ENCODE peak calls at places on chromosome 17, in five cellular contexts. S is body of pancreas, O is A673, K is fibroblast of lung, H is breast epithelium. I is an unnamed sample. For H3K9me3, the result is how much of the 10 kb centered on the place peaks cover.

GRCh38 chr17:43665387-43666101 is 3.8 kb upstream of the MEOX1 start:
- DNase-seq in S (no peak), O (no peak), K (no peak), H (no peak), I (no peak)

GRCh38 chr17:49512296-49513043 is 17.4 kb downstream of the NGFR start:
- DNase-seq in S (no peak), O (no peak), K (no peak), H (no peak), I (no peak)

GRCh38 chr17:15287533-15288267 is 22.6 kb upstream of the PMP22 start:
- DNase-seq in S (no peak), O (no peak), K (peak), H (no peak), I (no peak)

GRCh38 chr17:18381158-18381952 is 3.8 kb downstream of the EVPLL start:
- DNase-seq in S (no peak), O (no peak), K (no peak), H (no peak), I (no peak)

GRCh38 chr17:14297161-14297851 is 3.6 kb upstream of the HS3ST3B1 start:
- DNase-seq in S (peak), O (no peak), K (peak), H (no peak), I (no peak)

GRCh38 chr17:80025796-80026195 is 9.9 kb downstream of the TBC1D16 start:
- DNase-seq in S (no peak), O (no peak), K (no peak), H (no peak), I (no peak)

GRCh38 chr17:2090804-2091534 is 36.1 kb downstream of the HIC1 start:
- DNase-seq in S (no peak), O (peak), K (peak), H (no peak), I (peak)

GRCh38 chr17:56587298-56587697 is 6.2 kb upstream of the NOG start:
- DNase-seq in S (no peak), O (no peak), K (no peak), H (no peak), I (no peak)

DNA sequence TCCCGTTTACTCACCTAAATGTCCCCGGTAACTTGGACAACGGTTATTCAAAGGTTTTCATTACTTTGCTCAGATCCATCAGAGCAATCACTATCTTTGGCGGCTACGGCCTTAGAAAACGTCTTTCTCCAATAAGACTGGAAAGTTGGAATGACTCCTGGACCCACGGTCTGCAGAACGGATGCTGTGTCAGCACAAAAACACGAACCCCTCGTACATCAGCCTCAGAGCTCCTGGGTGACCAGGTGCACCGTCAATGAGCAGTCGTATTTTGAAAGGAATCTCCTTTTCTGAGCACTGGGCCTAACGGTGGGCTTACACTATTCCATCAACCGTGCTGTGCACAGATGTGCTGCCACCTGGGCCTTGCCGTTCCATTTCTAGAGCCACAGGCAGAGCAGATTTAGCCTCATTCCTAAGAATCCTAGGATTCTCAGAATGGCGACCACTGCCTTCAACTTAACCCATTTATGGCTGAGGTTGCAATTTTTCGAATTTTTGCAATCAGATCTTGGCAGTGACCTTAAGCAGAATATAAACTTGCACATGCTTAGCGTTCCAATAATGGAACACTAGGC is 110.8 kb upstream of the ZNF750 start:
- DNase-seq in S (peak), O (no peak), K (no peak), H (no peak), I (no peak)
- H3K9me3 ChIP-seq in S (under half), O (under half), K (under half), H (under half), I (under half)

GRCh38 chr17:38609280-38610031 is 3.7 kb upstream of the SRCIN1 start:
- DNase-seq in S (no peak), O (no peak), K (no peak), H (no peak), I (no peak)
- TF ChIP-seq CTCF in S (no peak), O (no peak), K (no peak), H (no peak), I (no peak)

GRCh38 chr17:45155483-45155882 is 6.2 kb upstream of the HEXIM2 start:
- DNase-seq in S (no peak), O (no peak), K (no peak), H (no peak), I (no peak)
- H3K27ac ChIP-seq in S (peak), O (no peak), K (no peak), H (peak), I (no peak)

GRCh38 chr17:16623282-16623681 is 30.4 kb downstream of the ZNF624 start:
- DNase-seq in S (no peak), O (no peak), K (no peak), H (no peak), I (no peak)
- H3K9me3 ChIP-seq in S (under half), O (half or more), K (under half), H (half or more), I (under half)

DNA sequence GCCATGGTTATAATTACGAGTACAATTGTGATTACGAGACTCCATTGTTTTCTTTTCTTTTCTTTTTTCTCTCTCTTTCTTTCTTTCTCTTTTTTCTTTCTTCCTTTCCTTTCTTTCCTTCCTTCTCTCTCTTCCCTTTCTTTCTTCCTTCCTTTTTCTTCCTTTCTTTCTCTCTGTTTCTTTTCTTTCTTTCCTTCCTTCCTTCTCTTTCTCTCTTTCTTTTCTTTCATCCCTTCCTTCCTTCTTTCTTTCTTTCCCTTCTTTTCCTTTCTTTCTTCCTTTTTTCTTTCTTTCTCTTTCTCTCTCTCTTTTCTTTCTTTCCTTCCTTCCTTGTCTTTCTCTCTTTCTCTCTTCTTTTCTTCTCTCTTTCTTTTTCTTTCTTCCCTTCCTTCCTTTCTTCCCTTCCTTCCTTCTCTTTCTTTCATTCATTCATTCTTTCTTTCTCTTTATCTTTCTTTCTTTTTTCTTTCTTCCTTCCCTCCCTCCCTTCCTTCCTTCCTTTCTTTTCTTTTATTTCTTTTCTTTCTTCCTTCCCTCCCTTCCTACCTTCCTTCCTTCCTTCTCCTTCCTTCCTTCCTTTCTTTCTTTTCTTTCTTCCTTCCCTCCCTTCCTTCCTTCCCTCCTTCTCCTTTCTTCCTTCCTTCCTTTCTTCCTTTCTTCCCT is 14.1 kb upstream of the NTN1 start:
- DNase-seq in S (no peak), O (no peak), K (no peak), H (no peak), I (no peak)
- TF ChIP-seq CTCF in S (no peak), O (no peak), K (no peak), H (no peak), I (no peak)

DNA sequence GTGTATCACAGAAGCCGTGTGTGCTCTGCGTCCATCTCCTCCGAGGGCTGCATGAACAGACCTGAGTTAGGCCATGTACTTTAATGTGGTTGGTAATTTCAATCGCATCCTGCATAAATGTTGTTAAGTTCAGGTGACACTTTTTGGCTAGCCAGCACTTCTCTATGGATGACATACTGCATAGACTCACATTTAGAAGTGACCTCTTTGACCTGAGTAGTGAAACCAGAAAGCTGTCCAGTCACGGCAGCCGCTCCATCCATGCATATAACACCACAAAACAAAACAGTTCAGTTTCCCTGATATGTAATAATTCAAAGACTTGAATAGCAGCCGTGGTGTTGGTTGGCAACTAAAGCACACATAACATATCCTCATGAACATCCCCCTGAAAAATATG is 94.1 kb downstream of the CYTH1 start:
- DNase-seq in S (no peak), O (no peak), K (no peak), H (no peak), I (no peak)
- H3K27ac ChIP-seq in S (no peak), O (no peak), K (no peak), H (no peak), I (no peak)

DNA sequence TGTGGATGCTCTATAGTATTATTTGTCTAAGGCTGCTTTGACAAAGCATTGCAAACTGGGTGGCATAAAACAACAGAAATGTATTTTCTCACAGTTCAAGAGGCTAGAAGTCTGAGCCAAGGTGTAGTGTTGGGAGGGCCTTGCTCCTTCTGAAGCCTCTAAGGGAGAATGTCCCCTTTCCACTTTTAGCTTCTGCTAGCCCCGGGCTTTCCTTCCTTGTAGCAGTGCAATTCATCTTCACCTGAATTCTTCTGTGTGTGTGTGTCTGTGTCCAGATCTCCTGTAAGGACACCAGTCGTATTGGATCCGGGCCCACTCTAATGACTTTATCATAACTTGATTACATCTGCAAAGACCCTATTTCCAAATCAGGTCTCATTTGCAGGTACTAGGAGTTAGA is 18.1 kb downstream of the KCNJ16 start:
- DNase-seq in S (no peak), O (no peak), K (no peak), H (no peak), I (no peak)
- H3K9me3 ChIP-seq in S (under half), O (under half), K (under half), H (under half), I (under half)

DNA sequence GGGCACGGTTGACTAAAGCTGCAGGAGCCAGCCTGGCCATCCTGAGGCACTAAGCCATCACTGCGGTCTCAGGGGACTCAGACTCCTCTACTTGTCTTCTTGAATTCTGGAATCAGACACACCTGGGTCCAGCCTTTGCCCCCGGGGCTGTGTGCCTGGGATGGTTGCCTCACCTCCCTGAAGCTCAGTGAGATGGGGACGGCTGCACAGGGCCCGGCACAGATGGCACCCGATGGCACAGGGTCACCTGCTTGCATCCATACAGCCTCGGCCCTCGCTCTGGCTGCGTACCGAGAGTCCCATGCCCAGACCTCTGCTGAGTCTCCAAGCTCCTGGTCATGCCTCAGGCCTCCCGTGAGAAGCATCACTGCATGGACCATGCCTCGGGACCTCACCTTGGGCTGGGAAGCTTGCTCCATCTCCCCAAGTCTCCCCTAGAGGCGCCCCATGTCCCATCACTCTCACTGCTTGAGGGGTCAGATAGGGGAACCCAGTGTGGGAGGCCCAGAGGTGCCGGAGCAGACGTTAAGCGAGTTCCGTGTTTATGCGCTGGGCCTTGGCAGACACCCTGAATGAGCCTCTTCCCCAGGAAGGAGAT is 316.3 kb downstream of the SEC14L1 start:
- DNase-seq in S (no peak), O (no peak), K (no peak), H (no peak), I (no peak)
- TF ChIP-seq CTCF in S (no peak), O (no peak), K (no peak), H (no peak), I (no peak)

GRCh38 chr17:30345527-30346075 is 11.7 kb upstream of the TMIGD1 start:
- DNase-seq in S (no peak), O (no peak), K (no peak), H (no peak), I (no peak)

GRCh38 chr17:30345089-30345433 is 11.2 kb upstream of the TMIGD1 start:
- DNase-seq in S (no peak), O (no peak), K (no peak), H (no peak), I (no peak)

GRCh38 chr17:30344283-30345088 is 10.6 kb upstream of the TMIGD1 start:
- DNase-seq in S (peak), O (no peak), K (peak), H (no peak), I (no peak)

GRCh38 chr17:30341703-30342102 is 7.8 kb upstream of the TMIGD1 start:
- DNase-seq in S (no peak), O (no peak), K (no peak), H (no peak), I (no peak)

DNA sequence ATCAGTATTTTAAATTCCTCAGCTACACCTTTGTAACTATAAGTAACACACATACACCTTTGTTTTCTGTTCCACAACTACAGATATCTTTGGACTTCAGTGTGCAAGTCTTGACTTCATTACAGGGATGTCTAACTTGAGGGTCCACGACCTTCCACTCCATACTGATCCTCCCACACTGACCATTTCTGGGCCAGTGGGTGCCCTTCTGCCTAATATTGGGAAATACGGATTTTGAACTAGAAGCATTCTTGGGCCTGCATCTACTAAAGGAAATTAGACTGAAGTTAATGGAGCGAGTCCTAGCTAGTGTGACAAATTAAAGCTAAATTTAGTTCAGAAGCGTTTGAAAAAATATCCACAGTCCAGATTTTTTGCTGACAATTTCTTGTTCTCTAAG is 9.9 kb upstream of the TMIGD1 start:
- DNase-seq in S (no peak), O (no peak), K (no peak), H (no peak), I (no peak)
- H3K27ac ChIP-seq in S (peak), O (no peak), K (no peak), H (peak), I (no peak)

GRCh38 chr17:61746248-61746985 is 116.9 kb downstream of the BRIP1 start:
- DNase-seq in S (no peak), O (no peak), K (no peak), H (no peak), I (no peak)

GRCh38 chr17:61743766-61744165 is 119.6 kb downstream of the BRIP1 start:
- DNase-seq in S (no peak), O (no peak), K (no peak), H (no peak), I (no peak)

GRCh38 chr17:61744804-61745203 is 118.5 kb downstream of the BRIP1 start:
- DNase-seq in S (no peak), O (no peak), K (no peak), H (no peak), I (no peak)

GRCh38 chr17:61739002-61739401 is 124.3 kb downstream of the BRIP1 start:
- DNase-seq in S (no peak), O (no peak), K (no peak), H (no peak), I (no peak)

GRCh38 chr17:61744252-61744651 is 119.1 kb downstream of the BRIP1 start:
- DNase-seq in S (no peak), O (no peak), K (no peak), H (no peak), I (no peak)
- H3K9me3 ChIP-seq in S (under half), O (under half), K (under half), H (under half), I (under half)